ENCODE peak calls at places on chromosome 11, in seven cellular contexts. R, V, W, F, N, T and L are unnamed samples.

GRCh38 chr11:3010521-3011275 is 18.6 kb upstream of the NAP1L4 start:
- DNase-seq in R (no peak), V (no peak), W (no peak), F (no peak), N (no peak), T (no peak), L (no peak)

GRCh38 chr11:86388198-86388597 is 13.5 kb downstream of the CCDC81 start:
- DNase-seq in R (no peak), V (no peak), W (no peak), F (peak; percentile 11), N (no peak), T (no peak), L (no peak)

GRCh38 chr11:128453444-128454336 is 133.7 kb downstream of the ETS1 start:
- DNase-seq in R (no peak), V (peak; percentile 79), W (no peak), F (peak; percentile 66), N (no peak), T (peak; percentile 82), L (peak; percentile 91)

GRCh38 chr11:18361154-18361553 is 33.2 kb upstream of the LDHA start:
- DNase-seq in R (no peak), V (no peak), W (no peak), F (no peak), N (no peak), T (no peak), L (no peak)

GRCh38 chr11:67178421-67178820 is 59.4 kb downstream of the KDM2A start:
- DNase-seq in R (no peak), V (no peak), W (no peak), F (no peak), N (no peak), T (no peak), L (no peak)

GRCh38 chr11:134587345-134587744 is 175.3 kb upstream of the B3GAT1 start:
- DNase-seq in R (no peak), V (no peak), W (no peak), F (no peak), N (no peak), T (no peak), L (no peak)

GRCh38 chr11:75509201-75509600 is 16.5 kb downstream of the GDPD5 start:
- DNase-seq in R (no peak), V (no peak), W (no peak), F (no peak), N (no peak), T (no peak), L (no peak)

GRCh38 chr11:1167256-1167655 is 9.5 kb downstream of the MUC5AC start:
- DNase-seq in R (no peak), V (no peak), W (no peak), F (no peak), N (no peak), T (no peak), L (peak; percentile 24)

GRCh38 chr11:124069429-124070401 is 28.6 kb upstream of the OR10G7 start:
- DNase-seq in R (peak; percentile 42), V (no peak), W (peak; percentile 42), F (peak; percentile 50), N (peak; percentile 68), T (no peak), L (no peak)

GRCh38 chr11:1572200-1573076 is at the start of gene DUSP8:
- DNase-seq in R (peak; percentile 53), V (peak; percentile 83), W (peak; percentile 46), F (peak; percentile 95), N (peak; percentile 98), T (peak; percentile 91), L (peak; percentile 96)

GRCh38 chr11:13487661-13488030 is 8.2 kb downstream of the PTH start:
- DNase-seq in R (peak; percentile 8), V (no peak), W (peak; percentile 77), F (peak; percentile 40), N (peak; percentile 44), T (no peak), L (no peak)

GRCh38 chr11:8258289-8258688 is 5.4 kb downstream of the LMO1 start:
- DNase-seq in R (no peak), V (no peak), W (no peak), F (no peak), N (no peak), T (peak; percentile 8), L (peak; percentile 54)

GRCh38 chr11:11308249-11308648 is 44.8 kb downstream of the CSNK2A3 start:
- DNase-seq in R (no peak), V (no peak), W (no peak), F (no peak), N (no peak), T (no peak), L (no peak)

GRCh38 chr11:35146074-35146521 is 7.1 kb downstream of the CD44 start:
- DNase-seq in R (no peak), V (no peak), W (no peak), F (no peak), N (no peak), T (no peak), L (no peak)

GRCh38 chr11:57751676-57752253 is at the start of gene BTBD18:
- DNase-seq in R (no peak), V (no peak), W (peak; percentile 83), F (peak; percentile 75), N (peak; percentile 44), T (no peak), L (no peak)

GRCh38 chr11:109040303-109040702 is 375.4 kb downstream of the DDX10 start:
- DNase-seq in R (peak; percentile 19), V (no peak), W (peak; percentile 30), F (no peak), N (peak; percentile 32), T (no peak), L (no peak)

GRCh38 chr11:17812286-17813187 is 78.0 kb downstream of the KCNC1 start:
- DNase-seq in R (no peak), V (no peak), W (no peak), F (no peak), N (no peak), T (no peak), L (no peak)

GRCh38 chr11:57131080-57131790 is 50.5 kb upstream of the LRRC55 start:
- DNase-seq in R (no peak), V (no peak), W (peak; percentile 5), F (peak; percentile 20), N (peak; percentile 36), T (peak; percentile 18), L (no peak)

GRCh38 chr11:99351620-99352019 is 330.9 kb downstream of the CNTN5 start:
- DNase-seq in R (no peak), V (no peak), W (no peak), F (no peak), N (no peak), T (no peak), L (no peak)

GRCh38 chr11:62221498-62221897 is 13.0 kb downstream of the SCGB2A1 start:
- DNase-seq in R (no peak), V (no peak), W (no peak), F (no peak), N (no peak), T (no peak), L (no peak)
- H3K9me3 ChIP-seq in R (peaks cover 11% of the 10 kb centered on the region), V (peaks cover 3% of the 10 kb centered on the region), W (peaks cover 27% of the 10 kb centered on the region), F (no peaks in the 10 kb centered on the region), N (peaks cover 4% of the 10 kb centered on the region), T (no peaks in the 10 kb centered on the region), L (peaks cover 17% of the 10 kb centered on the region)

DNA sequence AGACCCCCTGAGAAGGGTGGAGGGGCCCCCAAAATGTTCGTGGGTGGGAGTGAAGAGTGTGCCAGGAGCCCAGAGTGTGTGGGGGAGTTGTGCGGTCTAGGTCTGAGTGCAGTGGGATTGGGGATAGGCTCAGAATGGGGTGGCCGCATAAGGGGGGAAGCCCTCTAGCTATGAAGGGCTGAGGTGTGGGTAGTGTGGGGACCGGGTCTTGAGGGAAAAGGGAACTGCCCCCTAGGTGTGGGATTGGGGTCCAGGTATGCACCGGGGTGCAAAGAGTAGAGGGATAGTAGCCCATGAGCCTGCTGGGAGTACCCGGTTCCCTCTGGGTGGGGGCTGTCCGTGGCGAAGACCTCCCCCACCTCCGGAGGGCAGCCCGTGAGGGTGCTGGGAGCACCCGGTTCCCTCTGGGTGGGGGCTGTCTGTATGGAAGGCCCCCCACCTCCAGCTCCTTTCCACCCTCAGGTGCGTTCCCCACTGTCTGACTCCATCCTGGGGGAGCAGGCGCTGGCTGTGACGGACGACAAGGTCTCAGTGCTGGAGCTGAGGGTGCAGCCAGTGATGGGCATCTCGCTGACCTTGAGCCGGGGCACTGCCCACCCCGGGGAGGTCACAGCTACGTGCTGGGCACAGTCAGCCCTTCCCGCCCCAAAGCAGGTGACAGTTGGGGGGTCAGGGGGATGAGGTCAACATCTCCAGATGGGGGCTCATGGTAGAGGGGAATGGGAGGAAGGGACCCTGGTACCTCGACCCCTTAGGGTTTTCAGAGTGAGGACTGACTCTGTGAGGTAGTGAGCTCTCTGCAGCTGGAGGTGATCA is 10.7 kb downstream of the TMEM132A start:
- DNase-seq in R (no peak), V (no peak), W (no peak), F (no peak), N (no peak), T (no peak), L (no peak)
- TF ChIP-seq POLR2A in R (no peak), V (no peak), W (no peak), F (no peak), N (no peak), T (no peak), L (no peak)

GRCh38 chr11:72124046-72124445 is 11.5 kb upstream of the FOLR3 start:
- DNase-seq in R (no peak), V (no peak), W (no peak), F (no peak), N (no peak), T (no peak), L (no peak)

GRCh38 chr11:72127923-72128322 is 7.6 kb upstream of the FOLR3 start:
- DNase-seq in R (no peak), V (no peak), W (no peak), F (no peak), N (no peak), T (no peak), L (no peak)

GRCh38 chr11:72123117-72123653 is 10.7 kb upstream of the ANAPC15 start:
- DNase-seq in R (no peak), V (no peak), W (no peak), F (no peak), N (no peak), T (no peak), L (no peak)

GRCh38 chr11:72122607-72123006 is 10.1 kb upstream of the ANAPC15 start:
- DNase-seq in R (no peak), V (no peak), W (no peak), F (no peak), N (no peak), T (no peak), L (no peak)

GRCh38 chr11:72125956-72126355 is 9.6 kb upstream of the FOLR3 start:
- DNase-seq in R (no peak), V (no peak), W (no peak), F (no peak), N (no peak), T (no peak), L (no peak)
- H3K9me3 ChIP-seq in R (peaks cover 18% of the 10 kb centered on the region), V (no peaks in the 10 kb centered on the region), W (peaks cover 15% of the 10 kb centered on the region), F (no peaks in the 10 kb centered on the region), N (no peaks in the 10 kb centered on the region), T (no peaks in the 10 kb centered on the region), L (no peaks in the 10 kb centered on the region)

DNA sequence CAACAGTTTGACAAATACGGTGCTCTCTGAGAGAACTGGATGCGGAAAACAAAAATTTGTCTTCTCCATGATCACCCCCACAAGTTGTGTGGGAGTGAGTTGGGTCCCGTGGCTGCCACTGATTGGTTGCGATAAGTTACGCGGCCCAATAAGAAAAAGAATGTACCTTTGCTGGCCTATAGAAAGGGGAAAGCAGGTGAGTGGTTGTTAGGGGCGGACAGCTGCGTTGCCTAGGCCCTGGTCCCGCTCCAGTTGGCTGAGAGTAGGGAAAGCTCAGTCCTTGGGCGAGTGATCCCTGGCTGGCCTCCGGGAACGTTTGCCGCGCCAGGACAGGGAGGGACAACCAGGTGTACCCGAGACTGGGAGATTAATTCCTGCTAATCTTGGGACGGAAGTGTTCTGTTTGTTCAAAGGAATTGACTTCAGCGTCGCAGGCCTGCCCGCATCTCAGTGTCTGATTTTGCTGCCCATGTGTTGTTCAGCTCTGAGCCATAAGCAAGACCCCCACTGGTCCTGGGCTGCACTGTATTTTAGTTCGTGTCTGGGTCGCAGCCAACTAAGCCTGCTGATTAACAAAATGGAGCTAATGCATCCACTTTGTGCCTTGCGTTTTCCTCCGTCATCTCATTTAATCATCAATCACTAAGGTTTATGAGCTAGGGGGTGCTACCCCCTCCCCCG is 773 bp upstream of the SYVN1 start:
- DNase-seq in R (peak; percentile 95), V (peak; percentile 93), W (peak; percentile 97), F (peak; percentile 99), N (peak; percentile 98), T (peak; percentile 95), L (peak; percentile 98)
- TF ChIP-seq POLR2A in R (peak; percentile 83), V (peak; percentile 15), W (peak; percentile 93), F (no peak), N (peak; percentile 15), T (peak; percentile 37), L (peak; percentile 45)